ENCODE peak calls at places on chromosome 14, in six cellular contexts. U is NCI-H345, S is H54, N is heart right ventricle, T is H4, E is endothelial cell. A is an unnamed sample.

GRCh38 chr14:77000340-77001235 is 27.9 kb downstream of the IRF2BPL start:
- DNase-seq in U (peak; percentile 42), S (no peak), E (no peak), N (no peak), T (no peak), A (no peak)

GRCh38 chr14:22980672-22981089 is 1.7 kb downstream of the AJUBA start:
- DNase-seq in N (peak; percentile 31), U (no peak), S (no peak), T (no peak), E (no peak), A (no peak)

GRCh38 chr14:37599527-37600368 is 4.3 kb downstream of the TTC6 start:
- DNase-seq in N (no peak), U (peak; percentile 66), E (peak; percentile 32), T (no peak), S (no peak), A (no peak)

GRCh38 chr14:105917933-105918436 is 391.6 kb downstream of the TMEM121 start:
- DNase-seq in S (no peak), N (peak; percentile 1), U (no peak), E (no peak), T (peak; percentile 1), A (no peak)

GRCh38 chr14:56195727-56196126 is 77.5 kb downstream of the PELI2 start:
- DNase-seq in N (peak; percentile 26), S (no peak), T (peak; percentile 85), U (peak; percentile 17), E (no peak), A (no peak)

GRCh38 chr14:74302160-74302628 is 540 bp downstream of the ABCD4 start:
- DNase-seq in T (peak; percentile 41), S (peak; percentile 12), N (no peak), U (peak; percentile 44), E (no peak), A (peak; percentile 51)

GRCh38 chr14:35944847-35945246 is 118.7 kb downstream of the BRMS1L start:
- DNase-seq in T (peak; percentile 41), S (no peak), E (peak; percentile 13), N (no peak), U (peak; percentile 34), A (no peak)

GRCh38 chr14:105180598-105181528 is at the start of gene NUDT14:
- DNase-seq in E (peak; percentile 78), S (peak; percentile 94), N (peak; percentile 50), T (peak; percentile 34), U (peak; percentile 82), A (peak; percentile 78)

GRCh38 chr14:22882529-22883190 is 362 bp upstream of the REM2 start:
- DNase-seq in T (no peak), N (no peak), E (peak; percentile 24), U (peak; percentile 80), S (peak; percentile 43), A (peak; percentile 21)

GRCh38 chr14:44564908-44565307 is 57.8 kb upstream of the FSCB start:
- DNase-seq in U (no peak), S (no peak), E (no peak), N (no peak), T (peak; percentile 49), A (no peak)

GRCh38 chr14:60648169-60648933 is 926 bp downstream of the SIX1 start:
- DNase-seq in E (peak; percentile 24), U (peak; percentile 38), N (no peak), T (no peak), S (no peak), A (no peak)

GRCh38 chr14:49796025-49796424 is 28.1 kb downstream of the KLHDC2 start:
- DNase-seq in E (no peak), U (no peak), N (no peak), S (no peak), T (no peak), A (no peak)

GRCh38 chr14:101541063-101541462 is 20.2 kb upstream of the DIO3 start:
- DNase-seq in E (no peak), U (no peak), T (no peak), S (no peak), N (no peak), A (no peak)

GRCh38 chr14:63840981-63841380 is 11.8 kb upstream of the SYNE2 start:
- DNase-seq in S (no peak), T (no peak), E (no peak), N (no peak), U (no peak), A (peak; percentile 49)

GRCh38 chr14:24254630-24255392 is 8.2 kb downstream of the TGM1 start:
- DNase-seq in N (no peak), U (no peak), E (no peak), S (no peak), T (no peak), A (no peak)

GRCh38 chr14:51219473-51220448 is 20.3 kb upstream of the TMX1 start:
- DNase-seq in S (no peak), E (no peak), T (no peak), U (peak; percentile 13), N (no peak), A (no peak)

GRCh38 chr14:51859136-51859535 is 1.3 kb upstream of the GNG2 start:
- DNase-seq in S (no peak), T (no peak), U (no peak), E (no peak), N (no peak), A (no peak)

GRCh38 chr14:70265422-70265821 is 76.7 kb upstream of the SLC8A3 start:
- DNase-seq in T (no peak), S (no peak), E (no peak), U (no peak), N (no peak), A (no peak)

GRCh38 chr14:103626150-103626850 is 2.7 kb upstream of the KLC1 start:
- DNase-seq in N (no peak), S (no peak), U (no peak), E (no peak), T (no peak), A (no peak)

GRCh38 chr14:21093769-21094681 is 4.4 kb downstream of the ZNF219 start:
- DNase-seq in T (no peak), N (no peak), U (peak; percentile 85), E (no peak), S (no peak), A (no peak)

GRCh38 chr14:20836668-20837338 is 34.2 kb upstream of the RNASE1 start:
- DNase-seq in T (peak; percentile 16), U (no peak), N (no peak), E (no peak), S (peak; percentile 35), A (no peak)

GRCh38 chr14:22981090-22982012 is 1.0 kb downstream of the AJUBA start:
- DNase-seq in T (no peak), U (no peak), S (no peak), N (no peak), E (peak; percentile 26), A (peak; percentile 20)

GRCh38 chr14:92847220-92848148 is 53.4 kb downstream of the GOLGA5 start:
- DNase-seq in S (no peak), T (no peak), U (peak; percentile 51), N (no peak), E (no peak), A (no peak)

GRCh38 chr14:73264080-73264895 is 27.0 kb downstream of the PAPLN start:
- DNase-seq in N (no peak), U (no peak), S (no peak), T (no peak), E (no peak), A (no peak)

GRCh38 chr14:79645753-79646362 is 565.4 kb downstream of the DIO2 start:
- DNase-seq in E (no peak), U (no peak), N (no peak), S (no peak), T (no peak), A (no peak)

GRCh38 chr14:106530423-106531107 is 1004.2 kb downstream of the TMEM121 start:
- DNase-seq in T (no peak), U (no peak), S (no peak), N (no peak), E (no peak), A (peak; percentile 27)

GRCh38 chr14:38120109-38120508 is 87.6 kb upstream of the SSTR1 start:
- DNase-seq in N (no peak), T (no peak), E (no peak), U (no peak), S (no peak), A (no peak)

GRCh38 chr14:54671537-54671936 is 104.6 kb downstream of the SAMD4A start:
- DNase-seq in U (no peak), N (no peak), S (no peak), E (no peak), T (no peak), A (no peak)

GRCh38 chr14:104103061-104104005 is 17.8 kb downstream of the ASPG start:
- DNase-seq in S (no peak), T (no peak), N (no peak), E (no peak), U (no peak), A (no peak)

GRCh38 chr14:96748371-96748770 is 48.8 kb upstream of the VRK1 start:
- DNase-seq in T (no peak), E (no peak), N (no peak), S (no peak), U (peak; percentile 78), A (no peak)

GRCh38 chr14:79543966-79544365 is 667.3 kb downstream of the DIO2 start:
- DNase-seq in U (no peak), S (peak; percentile 6), N (no peak), E (peak; percentile 31), T (peak; percentile 23), A (no peak)

GRCh38 chr14:97306785-97307246 is 509.6 kb downstream of the VRK1 start:
- DNase-seq in N (no peak), T (peak; percentile 38), S (no peak), E (no peak), U (no peak), A (no peak)